ENCODE peak calls at places on chromosomes 7 and 10, in six cellular contexts. One of them, this sample, is unnamed.
A peak's percentile ranks its signal among the peaks of the same experiment; 100 is the strongest.

GRCh38 chr7:128164955-128165670 is 76.0 kb upstream of the LEP start:
- DNase-seq in heart left ventricle: no peak
- DNase-seq in heart right ventricle: no peak
- DNase-seq in OCI-LY7: no peak
- DNase-seq in naive thymus-derived CD4-positive, alpha-beta T cell: no peak
- DNase-seq in suprapubic skin: peak; percentile 35
- DNase-seq in this sample: no peak

GRCh38 chr7:121107923-121108498 is 119.5 kb downstream of the CPED1 start:
- DNase-seq in suprapubic skin: no peak
- DNase-seq in OCI-LY7: peak; percentile 67
- DNase-seq in heart right ventricle: no peak
- DNase-seq in heart left ventricle: no peak
- DNase-seq in naive thymus-derived CD4-positive, alpha-beta T cell: peak; percentile 53
- DNase-seq in this sample: no peak

GRCh38 chr10:123117644-123118409 is 17.9 kb upstream of the HMX3 start:
- DNase-seq in suprapubic skin: no peak
- DNase-seq in naive thymus-derived CD4-positive, alpha-beta T cell: no peak
- DNase-seq in OCI-LY7: no peak
- DNase-seq in heart right ventricle: no peak
- DNase-seq in heart left ventricle: no peak
- DNase-seq in this sample: no peak

GRCh38 chr10:114307731-114308130 is 68.7 kb downstream of the VWA2 start:
- DNase-seq in heart left ventricle: no peak
- DNase-seq in OCI-LY7: no peak
- DNase-seq in heart right ventricle: no peak
- DNase-seq in suprapubic skin: no peak
- DNase-seq in naive thymus-derived CD4-positive, alpha-beta T cell: no peak
- DNase-seq in this sample: no peak

GRCh38 chr7:44373418-44373740 is 48.0 kb upstream of the CAMK2B start:
- DNase-seq in heart right ventricle: no peak
- DNase-seq in naive thymus-derived CD4-positive, alpha-beta T cell: no peak
- DNase-seq in suprapubic skin: no peak
- DNase-seq in heart left ventricle: no peak
- DNase-seq in OCI-LY7: no peak
- DNase-seq in this sample: no peak

GRCh38 chr10:97270523-97271154 is 21.8 kb downstream of the ARHGAP19 start:
- DNase-seq in heart left ventricle: no peak
- DNase-seq in suprapubic skin: no peak
- DNase-seq in naive thymus-derived CD4-positive, alpha-beta T cell: no peak
- DNase-seq in heart right ventricle: no peak
- DNase-seq in OCI-LY7: no peak
- DNase-seq in this sample: no peak

GRCh38 chr7:127347567-127348246 is 44.8 kb downstream of the ZNF800 start:
- DNase-seq in naive thymus-derived CD4-positive, alpha-beta T cell: peak; percentile 75
- DNase-seq in suprapubic skin: peak; percentile 78
- DNase-seq in heart right ventricle: peak; percentile 70
- DNase-seq in heart left ventricle: peak; percentile 65
- DNase-seq in OCI-LY7: no peak
- DNase-seq in this sample: peak; percentile 88

GRCh38 chr10:119859422-119860258 is 13.0 kb downstream of the MCMBP start:
- DNase-seq in OCI-LY7: peak; percentile 63
- DNase-seq in naive thymus-derived CD4-positive, alpha-beta T cell: peak; percentile 37
- DNase-seq in heart left ventricle: no peak
- DNase-seq in heart right ventricle: no peak
- DNase-seq in suprapubic skin: no peak
- DNase-seq in this sample: no peak

GRCh38 chr7:73565675-73566342 is 8.3 kb upstream of the BCL7B start:
- DNase-seq in heart right ventricle: no peak
- DNase-seq in OCI-LY7: no peak
- DNase-seq in heart left ventricle: no peak
- DNase-seq in suprapubic skin: no peak
- DNase-seq in naive thymus-derived CD4-positive, alpha-beta T cell: no peak
- DNase-seq in this sample: no peak

GRCh38 chr7:103388469-103389140 is 41.2 kb downstream of the PSMC2 start:
- DNase-seq in heart right ventricle: no peak
- DNase-seq in suprapubic skin: no peak
- DNase-seq in naive thymus-derived CD4-positive, alpha-beta T cell: no peak
- DNase-seq in heart left ventricle: no peak
- DNase-seq in OCI-LY7: no peak
- DNase-seq in this sample: no peak

GRCh38 chr7:157238087-157238486 is 98.7 kb upstream of the DNAJB6 start:
- DNase-seq in heart left ventricle: no peak
- DNase-seq in naive thymus-derived CD4-positive, alpha-beta T cell: no peak
- DNase-seq in heart right ventricle: peak; percentile 27
- DNase-seq in suprapubic skin: no peak
- DNase-seq in OCI-LY7: no peak
- DNase-seq in this sample: no peak

GRCh38 chr7:157239571-157240270 is 97.1 kb upstream of the DNAJB6 start:
- DNase-seq in suprapubic skin: no peak
- DNase-seq in heart left ventricle: no peak
- DNase-seq in naive thymus-derived CD4-positive, alpha-beta T cell: no peak
- DNase-seq in heart right ventricle: no peak
- DNase-seq in OCI-LY7: no peak
- DNase-seq in this sample: no peak

GRCh38 chr7:157241631-157242030 is 95.2 kb upstream of the DNAJB6 start:
- DNase-seq in heart right ventricle: no peak
- DNase-seq in heart left ventricle: no peak
- DNase-seq in OCI-LY7: no peak
- DNase-seq in naive thymus-derived CD4-positive, alpha-beta T cell: no peak
- DNase-seq in suprapubic skin: no peak
- DNase-seq in this sample: no peak
- H3K27ac ChIP-seq in heart right ventricle: no peak overlapping the region
- H3K27ac ChIP-seq in heart left ventricle: no peak overlapping the region
- H3K27ac ChIP-seq in OCI-LY7: no peak overlapping the region
- H3K27ac ChIP-seq in naive thymus-derived CD4-positive, alpha-beta T cell: no peak overlapping the region
- H3K27ac ChIP-seq in suprapubic skin: no peak overlapping the region
- H3K27ac ChIP-seq in this sample: no peak overlapping the region

GRCh38 chr7:156566812-156567549 is 73.6 kb upstream of the RNF32 start:
- DNase-seq in heart left ventricle: no peak
- DNase-seq in suprapubic skin: no peak
- DNase-seq in heart right ventricle: no peak
- DNase-seq in OCI-LY7: no peak
- DNase-seq in naive thymus-derived CD4-positive, alpha-beta T cell: no peak
- DNase-seq in this sample: no peak
- H3K4me1 ChIP-seq in heart left ventricle: no peaks in the 10 kb centered on the region
- H3K4me1 ChIP-seq in suprapubic skin: no peaks in the 10 kb centered on the region
- H3K4me1 ChIP-seq in heart right ventricle: no peaks in the 10 kb centered on the region
- H3K4me1 ChIP-seq in OCI-LY7: no peaks in the 10 kb centered on the region
- H3K4me1 ChIP-seq in naive thymus-derived CD4-positive, alpha-beta T cell: no peaks in the 10 kb centered on the region
- H3K4me1 ChIP-seq in this sample: no peaks in the 10 kb centered on the region

GRCh38 chr10:29297678-29298077 is 8.8 kb downstream of the LYZL1 start:
- DNase-seq in naive thymus-derived CD4-positive, alpha-beta T cell: no peak
- DNase-seq in OCI-LY7: no peak
- DNase-seq in heart left ventricle: no peak
- DNase-seq in heart right ventricle: no peak
- DNase-seq in suprapubic skin: no peak
- DNase-seq in this sample: no peak
- H3K9me3 ChIP-seq in naive thymus-derived CD4-positive, alpha-beta T cell: no peaks in the 10 kb centered on the region
- H3K9me3 ChIP-seq in OCI-LY7: no peaks in the 10 kb centered on the region
- H3K9me3 ChIP-seq in heart left ventricle: no peaks in the 10 kb centered on the region
- H3K9me3 ChIP-seq in heart right ventricle: peaks cover 44% of the 10 kb centered on the region
- H3K9me3 ChIP-seq in suprapubic skin: peaks cover 17% of the 10 kb centered on the region
- H3K9me3 ChIP-seq in this sample: peaks cover 2% of the 10 kb centered on the region

DNA sequence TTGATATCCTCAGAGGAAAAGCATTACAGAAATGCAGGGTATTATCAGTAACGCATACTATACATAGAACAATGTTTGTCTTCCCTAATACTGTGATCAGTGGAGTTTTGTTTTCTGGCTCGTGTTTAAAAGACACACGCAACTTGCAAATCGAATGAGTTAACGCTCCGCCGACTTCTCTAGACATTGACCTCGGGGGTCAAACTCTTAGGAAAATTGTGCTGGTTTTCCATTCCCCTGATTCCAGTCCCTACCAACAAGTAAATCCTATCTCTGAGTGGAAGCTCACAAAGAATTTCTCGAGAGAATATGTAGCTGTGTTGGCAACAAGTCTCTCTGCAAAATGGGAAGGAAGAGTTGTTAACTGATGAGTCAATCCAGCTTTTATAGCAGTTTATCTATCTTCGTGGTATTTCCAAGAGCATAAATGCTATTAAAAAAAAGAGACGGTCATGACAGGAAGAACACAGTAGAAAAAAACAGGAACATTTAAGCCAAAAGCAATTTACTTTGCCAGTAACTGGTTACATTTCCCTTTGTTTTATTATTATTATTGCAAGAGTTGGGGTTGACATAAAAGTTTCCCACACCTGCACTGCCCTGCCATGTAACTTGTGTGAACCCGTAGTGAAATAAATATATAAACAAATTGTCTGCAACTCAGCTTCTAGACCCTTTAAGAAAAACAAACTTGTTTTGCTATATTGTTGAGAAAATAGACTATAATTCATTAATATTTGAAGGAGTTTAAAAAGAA is 144.4 kb downstream of the ARID5B start:
- DNase-seq in OCI-LY7: peak; percentile 22
- DNase-seq in heart left ventricle: no peak
- DNase-seq in suprapubic skin: no peak
- DNase-seq in heart right ventricle: no peak
- DNase-seq in naive thymus-derived CD4-positive, alpha-beta T cell: no peak
- DNase-seq in this sample: no peak
- H3K27ac ChIP-seq in OCI-LY7: peak overlapping the region; percentile 76
- H3K27ac ChIP-seq in heart left ventricle: peak overlapping the region; percentile 98
- H3K27ac ChIP-seq in suprapubic skin: peak overlapping the region; percentile 97
- H3K27ac ChIP-seq in heart right ventricle: peak overlapping the region; percentile 98
- H3K27ac ChIP-seq in naive thymus-derived CD4-positive, alpha-beta T cell: peak overlapping the region; percentile 77
- H3K27ac ChIP-seq in this sample: peak overlapping the region; percentile 79

DNA sequence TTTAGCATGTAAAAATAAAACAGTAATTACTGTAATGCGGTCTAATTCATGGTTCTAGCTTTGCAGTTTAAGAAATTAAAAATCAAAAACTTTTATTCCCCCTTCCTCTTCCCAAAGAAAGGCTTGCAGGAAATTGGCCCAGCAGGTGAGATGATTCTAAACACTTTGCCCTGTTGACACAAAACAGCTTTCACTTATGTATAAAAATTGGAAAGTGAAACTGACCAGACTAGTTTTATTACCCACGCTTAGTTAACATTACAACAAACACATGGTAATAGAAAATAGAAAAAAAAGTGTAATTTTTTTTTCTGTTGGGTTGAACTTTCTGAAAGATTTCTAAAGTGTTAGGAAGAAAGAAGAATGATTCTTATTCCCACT is 1.2 kb upstream of the CCDC6 start:
- DNase-seq in heart right ventricle: no peak
- DNase-seq in naive thymus-derived CD4-positive, alpha-beta T cell: no peak
- DNase-seq in suprapubic skin: no peak
- DNase-seq in heart left ventricle: no peak
- DNase-seq in OCI-LY7: no peak
- DNase-seq in this sample: no peak
- H3K4me1 ChIP-seq in heart right ventricle: peaks cover 11% of the 10 kb centered on the region
- H3K4me1 ChIP-seq in naive thymus-derived CD4-positive, alpha-beta T cell: peaks cover 22% of the 10 kb centered on the region
- H3K4me1 ChIP-seq in suprapubic skin: peaks cover 49% of the 10 kb centered on the region
- H3K4me1 ChIP-seq in heart left ventricle: peaks cover 20% of the 10 kb centered on the region
- H3K4me1 ChIP-seq in OCI-LY7: peaks cover 35% of the 10 kb centered on the region
- H3K4me1 ChIP-seq in this sample: peaks cover 2% of the 10 kb centered on the region

GRCh38 chr7:49769285-49769857 is 4.1 kb upstream of the VWC2 start:
- DNase-seq in suprapubic skin: no peak
- DNase-seq in naive thymus-derived CD4-positive, alpha-beta T cell: no peak
- DNase-seq in OCI-LY7: no peak
- DNase-seq in heart right ventricle: no peak
- DNase-seq in heart left ventricle: no peak
- DNase-seq in this sample: no peak
- H3K9me3 ChIP-seq in suprapubic skin: no peaks in the 10 kb centered on the region
- H3K9me3 ChIP-seq in naive thymus-derived CD4-positive, alpha-beta T cell: no peaks in the 10 kb centered on the region
- H3K9me3 ChIP-seq in OCI-LY7: peaks cover 10% of the 10 kb centered on the region
- H3K9me3 ChIP-seq in heart right ventricle: no peaks in the 10 kb centered on the region
- H3K9me3 ChIP-seq in heart left ventricle: no peaks in the 10 kb centered on the region
- H3K9me3 ChIP-seq in this sample: no peaks in the 10 kb centered on the region

DNA sequence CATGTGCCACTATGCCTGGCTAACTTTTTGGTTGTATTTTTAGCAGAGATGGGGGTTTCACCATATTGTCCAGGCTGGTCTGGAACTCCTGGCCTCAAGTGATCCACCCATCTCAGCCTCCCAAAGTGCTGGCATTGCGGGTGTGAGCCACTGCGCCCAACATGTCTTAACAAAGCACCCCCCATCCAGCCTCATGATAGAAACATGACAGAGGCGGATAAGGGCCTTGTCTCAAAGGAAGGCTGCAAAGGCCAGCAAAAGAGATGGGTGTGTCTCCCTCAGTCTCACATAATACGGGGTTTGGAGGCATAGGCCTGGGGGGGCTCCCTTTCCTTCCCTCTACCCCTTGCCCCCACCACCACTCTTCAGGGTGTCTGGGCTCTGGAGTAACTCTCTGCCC is 93.2 kb downstream of the SH3PXD2A start:
- DNase-seq in heart left ventricle: no peak
- DNase-seq in OCI-LY7: no peak
- DNase-seq in naive thymus-derived CD4-positive, alpha-beta T cell: no peak
- DNase-seq in heart right ventricle: no peak
- DNase-seq in suprapubic skin: no peak
- DNase-seq in this sample: no peak
- H3K27ac ChIP-seq in heart left ventricle: no peak overlapping the region
- H3K27ac ChIP-seq in OCI-LY7: no peak overlapping the region
- H3K27ac ChIP-seq in naive thymus-derived CD4-positive, alpha-beta T cell: no peak overlapping the region
- H3K27ac ChIP-seq in heart right ventricle: peak overlapping the region; percentile 96
- H3K27ac ChIP-seq in suprapubic skin: no peak overlapping the region
- H3K27ac ChIP-seq in this sample: no peak overlapping the region